ENCODE peak calls at places on chromosomes 1 and 21, in eight cellular contexts. One of them, this sample, is unnamed.

GRCh38 chr1:222547260-222547614 is 667 bp downstream of the HHIPL2 start:
- DNase-seq in body of pancreas: no peak
- DNase-seq in spleen: no peak
- DNase-seq in ovary: no peak
- DNase-seq in AG04450: no peak
- DNase-seq in AG10803: no peak
- DNase-seq in GM06990: no peak
- DNase-seq in fibroblast of the aortic adventitia: no peak
- DNase-seq in this sample: no peak

GRCh38 chr1:43042773-43043470 is 84.3 kb upstream of the SLC2A1 start:
- DNase-seq in body of pancreas: no peak
- DNase-seq in spleen: no peak
- DNase-seq in ovary: no peak
- DNase-seq in AG04450: no peak
- DNase-seq in AG10803: no peak
- DNase-seq in GM06990: no peak
- DNase-seq in fibroblast of the aortic adventitia: no peak
- DNase-seq in this sample: no peak

GRCh38 chr1:180241716-180242544 is 11.9 kb downstream of the LHX4 start:
- DNase-seq in body of pancreas: no peak
- DNase-seq in spleen: no peak
- DNase-seq in ovary: no peak
- DNase-seq in AG04450: no peak
- DNase-seq in AG10803: no peak
- DNase-seq in GM06990: no peak
- DNase-seq in fibroblast of the aortic adventitia: no peak
- DNase-seq in this sample: peak

GRCh38 chr21:17114019-17114418 is 398.8 kb upstream of the CXADR start:
- DNase-seq in body of pancreas: no peak
- DNase-seq in spleen: no peak
- DNase-seq in ovary: no peak
- DNase-seq in AG04450: no peak
- DNase-seq in AG10803: no peak
- DNase-seq in GM06990: no peak
- DNase-seq in fibroblast of the aortic adventitia: no peak
- DNase-seq in this sample: no peak

GRCh38 chr21:37845535-37845934 is 70.7 kb downstream of the KCNJ6 start:
- DNase-seq in body of pancreas: peak
- DNase-seq in spleen: no peak
- DNase-seq in ovary: no peak
- DNase-seq in AG04450: no peak
- DNase-seq in AG10803: no peak
- DNase-seq in GM06990: no peak
- DNase-seq in fibroblast of the aortic adventitia: no peak
- DNase-seq in this sample: no peak

GRCh38 chr1:18632218-18632588 is 1.6 kb downstream of the PAX7 start:
- DNase-seq in body of pancreas: no peak
- DNase-seq in spleen: no peak
- DNase-seq in ovary: no peak
- DNase-seq in AG04450: no peak
- DNase-seq in AG10803: no peak
- DNase-seq in GM06990: no peak
- DNase-seq in fibroblast of the aortic adventitia: no peak
- DNase-seq in this sample: no peak

GRCh38 chr1:85109475-85109874 is 61.2 kb upstream of the MCOLN3 start:
- DNase-seq in body of pancreas: peak
- DNase-seq in spleen: no peak
- DNase-seq in ovary: peak
- DNase-seq in AG04450: peak
- DNase-seq in AG10803: peak
- DNase-seq in GM06990: no peak
- DNase-seq in fibroblast of the aortic adventitia: peak
- DNase-seq in this sample: peak

GRCh38 chr21:45130324-45130774 is 56.0 kb downstream of the ADARB1 start:
- DNase-seq in body of pancreas: no peak
- DNase-seq in spleen: no peak
- DNase-seq in ovary: peak
- DNase-seq in AG04450: no peak
- DNase-seq in AG10803: peak
- DNase-seq in GM06990: no peak
- DNase-seq in fibroblast of the aortic adventitia: peak
- DNase-seq in this sample: peak

GRCh38 chr1:5770981-5771765 is 221.1 kb downstream of the NPHP4 start:
- DNase-seq in body of pancreas: no peak
- DNase-seq in spleen: no peak
- DNase-seq in ovary: peak
- DNase-seq in AG04450: no peak
- DNase-seq in AG10803: peak
- DNase-seq in GM06990: no peak
- DNase-seq in fibroblast of the aortic adventitia: no peak
- DNase-seq in this sample: peak

GRCh38 chr1:23664837-23665795 is 26.5 kb upstream of the RPL11 start:
- DNase-seq in body of pancreas: no peak
- DNase-seq in spleen: no peak
- DNase-seq in ovary: no peak
- DNase-seq in AG04450: no peak
- DNase-seq in AG10803: peak
- DNase-seq in GM06990: no peak
- DNase-seq in fibroblast of the aortic adventitia: peak
- DNase-seq in this sample: peak

GRCh38 chr1:99786751-99787501 is 20.5 kb upstream of the FRRS1 start:
- DNase-seq in body of pancreas: no peak
- DNase-seq in spleen: no peak
- DNase-seq in ovary: no peak
- DNase-seq in AG04450: no peak
- DNase-seq in AG10803: no peak
- DNase-seq in GM06990: peak
- DNase-seq in fibroblast of the aortic adventitia: no peak
- DNase-seq in this sample: no peak

GRCh38 chr1:40392206-40392605 is 18.7 kb downstream of the SMAP2 start:
- DNase-seq in body of pancreas: no peak
- DNase-seq in spleen: no peak
- DNase-seq in ovary: no peak
- DNase-seq in AG04450: no peak
- DNase-seq in AG10803: peak
- DNase-seq in GM06990: no peak
- DNase-seq in fibroblast of the aortic adventitia: peak
- DNase-seq in this sample: peak

GRCh38 chr1:193338194-193338593 is 151.8 kb upstream of the B3GALT2 start:
- DNase-seq in body of pancreas: no peak
- DNase-seq in spleen: no peak
- DNase-seq in ovary: no peak
- DNase-seq in AG04450: no peak
- DNase-seq in AG10803: peak
- DNase-seq in GM06990: peak
- DNase-seq in fibroblast of the aortic adventitia: peak
- DNase-seq in this sample: no peak

GRCh38 chr1:10967105-10967504 is 45.3 kb upstream of the TARDBP start:
- DNase-seq in body of pancreas: no peak
- DNase-seq in spleen: no peak
- DNase-seq in ovary: no peak
- DNase-seq in AG04450: no peak
- DNase-seq in AG10803: no peak
- DNase-seq in GM06990: no peak
- DNase-seq in fibroblast of the aortic adventitia: no peak
- DNase-seq in this sample: no peak

GRCh38 chr1:21251773-21252471 is 38.3 kb downstream of the ECE1 start:
- DNase-seq in body of pancreas: peak
- DNase-seq in spleen: no peak
- DNase-seq in ovary: no peak
- DNase-seq in AG04450: peak
- DNase-seq in AG10803: peak
- DNase-seq in GM06990: no peak
- DNase-seq in fibroblast of the aortic adventitia: peak
- DNase-seq in this sample: peak

GRCh38 chr1:2049517-2050481 is at the start of gene PRKCZ:
- DNase-seq in body of pancreas: peak
- DNase-seq in spleen: peak
- DNase-seq in ovary: peak
- DNase-seq in AG04450: no peak
- DNase-seq in AG10803: no peak
- DNase-seq in GM06990: peak
- DNase-seq in fibroblast of the aortic adventitia: no peak
- DNase-seq in this sample: no peak

GRCh38 chr1:162412002-162412401 is at the start of gene SH2D1B:
- DNase-seq in body of pancreas: no peak
- DNase-seq in spleen: no peak
- DNase-seq in ovary: no peak
- DNase-seq in AG04450: no peak
- DNase-seq in AG10803: no peak
- DNase-seq in GM06990: no peak
- DNase-seq in fibroblast of the aortic adventitia: no peak
- DNase-seq in this sample: no peak

GRCh38 chr1:53411541-53412152 is 47.6 kb upstream of the DMRTB1 start:
- DNase-seq in body of pancreas: no peak
- DNase-seq in spleen: no peak
- DNase-seq in ovary: no peak
- DNase-seq in AG04450: no peak
- DNase-seq in AG10803: no peak
- DNase-seq in GM06990: no peak
- DNase-seq in fibroblast of the aortic adventitia: no peak
- DNase-seq in this sample: no peak

GRCh38 chr1:148318123-148318899 is 164.8 kb downstream of the PPIAL4G start:
- DNase-seq in body of pancreas: no peak
- DNase-seq in spleen: peak
- DNase-seq in ovary: no peak
- DNase-seq in AG04450: no peak
- DNase-seq in AG10803: no peak
- DNase-seq in GM06990: peak
- DNase-seq in fibroblast of the aortic adventitia: no peak
- DNase-seq in this sample: peak

GRCh38 chr1:153349363-153350340 is 1.0 kb upstream of the PGLYRP4 start:
- DNase-seq in body of pancreas: no peak
- DNase-seq in spleen: no peak
- DNase-seq in ovary: no peak
- DNase-seq in AG04450: no peak
- DNase-seq in AG10803: no peak
- DNase-seq in GM06990: no peak
- DNase-seq in fibroblast of the aortic adventitia: no peak
- DNase-seq in this sample: no peak

GRCh38 chr1:93180723-93181613 is at the start of gene CCDC18:
- DNase-seq in body of pancreas: no peak
- DNase-seq in spleen: no peak
- DNase-seq in ovary: no peak
- DNase-seq in AG04450: no peak
- DNase-seq in AG10803: peak
- DNase-seq in GM06990: no peak
- DNase-seq in fibroblast of the aortic adventitia: no peak
- DNase-seq in this sample: peak

GRCh38 chr1:172380441-172381244 is 39.8 kb upstream of the C1orf105 start:
- DNase-seq in body of pancreas: no peak
- DNase-seq in spleen: no peak
- DNase-seq in ovary: no peak
- DNase-seq in AG04450: no peak
- DNase-seq in AG10803: no peak
- DNase-seq in GM06990: peak
- DNase-seq in fibroblast of the aortic adventitia: no peak
- DNase-seq in this sample: no peak

DNA sequence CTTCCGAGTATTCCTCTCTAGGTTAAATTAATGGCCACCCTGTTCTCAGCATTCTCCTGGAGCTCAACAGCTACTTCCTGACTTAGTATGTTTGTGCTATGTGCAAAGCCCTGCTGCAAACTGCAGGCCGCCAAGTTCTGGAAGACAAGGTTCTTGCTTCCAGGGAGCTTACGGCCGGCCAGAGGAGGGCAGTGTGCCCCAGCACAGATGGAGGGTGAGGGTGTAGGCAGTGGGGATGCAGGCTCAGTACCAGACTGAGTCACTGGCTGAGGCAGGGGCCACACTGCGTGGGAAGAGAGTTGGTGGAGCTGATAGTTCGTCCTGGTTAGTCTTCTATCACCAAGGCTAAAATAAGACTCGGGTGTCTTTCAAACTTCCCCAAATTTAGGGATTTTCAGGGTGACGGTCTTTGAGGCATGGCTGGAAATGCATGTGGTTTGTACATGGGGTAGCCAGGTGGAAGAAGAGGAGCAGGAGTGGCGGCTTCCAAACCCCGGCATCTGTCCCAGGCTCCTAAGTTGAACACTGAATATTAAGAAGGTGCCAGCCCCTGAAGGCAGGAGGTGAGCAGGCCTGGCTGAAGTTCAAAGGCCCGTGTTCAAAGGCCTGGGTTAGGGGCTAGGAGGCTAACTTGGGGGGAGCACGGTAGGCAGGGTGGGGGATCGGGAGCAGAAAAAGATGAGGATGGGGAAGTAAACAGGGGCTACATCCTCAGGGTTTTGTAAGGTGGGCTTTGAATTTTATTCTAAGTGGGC is 42.9 kb downstream of the ELK4 start:
- DNase-seq in body of pancreas: no peak
- DNase-seq in spleen: peak
- DNase-seq in ovary: no peak
- DNase-seq in AG04450: no peak
- DNase-seq in AG10803: peak
- DNase-seq in GM06990: no peak
- DNase-seq in fibroblast of the aortic adventitia: peak
- DNase-seq in this sample: peak
- TF ChIP-seq CTCF in body of pancreas: peak
- TF ChIP-seq CTCF in spleen: no peak
- TF ChIP-seq CTCF in ovary: no peak
- TF ChIP-seq CTCF in AG04450: peak
- TF ChIP-seq CTCF in AG10803: peak
- TF ChIP-seq CTCF in GM06990: peak
- TF ChIP-seq CTCF in fibroblast of the aortic adventitia: peak
- TF ChIP-seq CTCF in this sample: peak

DNA sequence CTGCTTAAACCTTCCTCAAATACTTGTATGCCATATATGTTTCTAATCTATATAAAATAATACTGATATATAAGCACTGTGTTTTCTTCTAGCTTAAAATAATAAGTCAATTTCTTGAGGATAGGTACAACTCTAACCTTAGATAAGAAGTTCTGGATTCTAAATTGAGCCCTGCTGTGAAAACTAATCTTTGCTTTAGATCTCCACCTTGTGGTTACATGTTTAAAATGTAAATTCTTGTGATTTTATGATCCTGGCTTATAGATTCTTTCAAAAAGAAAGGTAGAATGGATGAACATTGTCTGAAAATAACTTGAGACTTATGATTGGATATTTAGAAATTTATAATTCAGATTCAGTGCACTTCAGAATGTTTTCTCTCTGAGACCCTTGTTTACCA is 38.9 kb upstream of the HMCN1 start:
- DNase-seq in body of pancreas: no peak
- DNase-seq in spleen: no peak
- DNase-seq in ovary: no peak
- DNase-seq in AG04450: no peak
- DNase-seq in AG10803: no peak
- DNase-seq in GM06990: no peak
- DNase-seq in fibroblast of the aortic adventitia: no peak
- DNase-seq in this sample: no peak
- TF ChIP-seq CTCF in body of pancreas: peak
- TF ChIP-seq CTCF in spleen: peak
- TF ChIP-seq CTCF in ovary: no peak
- TF ChIP-seq CTCF in AG04450: no peak
- TF ChIP-seq CTCF in AG10803: peak
- TF ChIP-seq CTCF in GM06990: no peak
- TF ChIP-seq CTCF in fibroblast of the aortic adventitia: peak
- TF ChIP-seq CTCF in this sample: no peak

GRCh38 chr1:79353224-79353623 is 346.7 kb upstream of the ADGRL4 start:
- DNase-seq in body of pancreas: peak
- DNase-seq in spleen: no peak
- DNase-seq in ovary: no peak
- DNase-seq in AG04450: peak
- DNase-seq in AG10803: peak
- DNase-seq in GM06990: no peak
- DNase-seq in fibroblast of the aortic adventitia: peak
- DNase-seq in this sample: peak
- TF ChIP-seq CTCF in body of pancreas: peak
- TF ChIP-seq CTCF in spleen: peak
- TF ChIP-seq CTCF in ovary: no peak
- TF ChIP-seq CTCF in AG04450: peak
- TF ChIP-seq CTCF in AG10803: peak
- TF ChIP-seq CTCF in GM06990: peak
- TF ChIP-seq CTCF in fibroblast of the aortic adventitia: peak
- TF ChIP-seq CTCF in this sample: peak

GRCh38 chr1:64846573-64847430 is 101.9 kb downstream of the RAVER2 start:
- DNase-seq in body of pancreas: no peak
- DNase-seq in spleen: no peak
- DNase-seq in ovary: no peak
- DNase-seq in AG04450: no peak
- DNase-seq in AG10803: no peak
- DNase-seq in GM06990: no peak
- DNase-seq in fibroblast of the aortic adventitia: no peak
- DNase-seq in this sample: no peak
- TF ChIP-seq CTCF in body of pancreas: no peak
- TF ChIP-seq CTCF in spleen: no peak
- TF ChIP-seq CTCF in ovary: no peak
- TF ChIP-seq CTCF in AG04450: no peak
- TF ChIP-seq CTCF in AG10803: no peak
- TF ChIP-seq CTCF in GM06990: no peak
- TF ChIP-seq CTCF in fibroblast of the aortic adventitia: no peak
- TF ChIP-seq CTCF in this sample: no peak